ENCODE peak calls at places on chromosomes 4 and X, in six cellular contexts. Z is NB4; C is M059J; T is posterior cingulate gyrus; H is activated T-helper 1 cell treated with anti-CD3 and anti-CD28 coated beads, Interleukin-2, amount 50 U/mL, for 16 hours; G is GM04503. L is an unnamed sample.

GRCh38 chrX:140274761-140275525 is 229.9 kb downstream of the SOX3 start:
- DNase-seq in Z (no peak), C (peak), T (no peak), H (no peak), G (peak), L (no peak)

GRCh38 chr4:89283226-89283974 is 24.2 kb downstream of the GPRIN3 start:
- DNase-seq in Z (no peak), C (peak), T (no peak), H (no peak), G (no peak), L (no peak)

GRCh38 chrX:13607356-13607995 is 38.1 kb downstream of the EGFL6 start:
- DNase-seq in Z (no peak), C (no peak), T (no peak), H (no peak), G (no peak), L (no peak)

GRCh38 chr4:88244821-88245579 is 39.4 kb downstream of the PPM1K start:
- DNase-seq in Z (no peak), C (peak), T (no peak), H (no peak), G (no peak), L (no peak)

GRCh38 chr4:158630893-158631292 is 40.8 kb downstream of the C4orf46 start:
- DNase-seq in Z (no peak), C (peak), T (no peak), H (no peak), G (no peak), L (no peak)

GRCh38 chr4:7828011-7828720 is 111.5 kb downstream of the AFAP1 start:
- DNase-seq in Z (peak), C (peak), T (peak), H (peak), G (peak), L (peak)

GRCh38 chr4:119286377-119287002 is 35.4 kb downstream of the FABP2 start:
- DNase-seq in Z (peak), C (peak), T (no peak), H (no peak), G (peak), L (no peak)

GRCh38 chr4:75990129-75990528 is 616 bp downstream of the SDAD1 start:
- DNase-seq in Z (no peak), C (peak), T (no peak), H (no peak), G (no peak), L (no peak)

GRCh38 chr4:157052429-157053040 is 23.4 kb upstream of the GLRB start:
- DNase-seq in Z (no peak), C (peak), T (no peak), H (no peak), G (no peak), L (no peak)

GRCh38 chrX:149962859-149963757 is 24.8 kb upstream of the EOLA2 start:
- DNase-seq in Z (peak), C (peak), T (peak), H (no peak), G (no peak), L (peak)

GRCh38 chrX:41026326-41027136 is 58.7 kb upstream of the USP9X start:
- DNase-seq in Z (no peak), C (no peak), T (no peak), H (no peak), G (no peak), L (no peak)

GRCh38 chr4:128379860-128380259 is 92.2 kb upstream of the PGRMC2 start:
- DNase-seq in Z (peak), C (peak), T (no peak), H (no peak), G (no peak), L (peak)

GRCh38 chr4:145907827-145908226 is 30.8 kb downstream of the ZNF827 start:
- DNase-seq in Z (no peak), C (no peak), T (no peak), H (no peak), G (no peak), L (no peak)

GRCh38 chrX:153649915-153650782 is 3.1 kb downstream of the DUSP9 start:
- DNase-seq in Z (no peak), C (no peak), T (no peak), H (no peak), G (no peak), L (no peak)

GRCh38 chr4:135050086-135050717 is 848.6 kb upstream of the PABPC4L start:
- DNase-seq in Z (no peak), C (peak), T (no peak), H (no peak), G (no peak), L (no peak)

GRCh38 chr4:65737672-65738071 is 67.4 kb upstream of the EPHA5 start:
- DNase-seq in Z (no peak), C (no peak), T (no peak), H (no peak), G (no peak), L (no peak)

GRCh38 chr4:184416913-184417734 is 57.2 kb downstream of the IRF2 start:
- DNase-seq in Z (peak), C (peak), T (no peak), H (no peak), G (no peak), L (no peak)

GRCh38 chr4:52588097-52588496 is 71.0 kb downstream of the USP46 start:
- DNase-seq in Z (peak), C (peak), T (peak), H (no peak), G (no peak), L (no peak)

GRCh38 chrX:84469226-84469625 is 33.0 kb downstream of the HDX start:
- DNase-seq in Z (peak), C (peak), T (no peak), H (no peak), G (no peak), L (no peak)

GRCh38 chrX:44903107-44903506 is 30.1 kb downstream of the KDM6A start:
- DNase-seq in Z (peak), C (peak), T (no peak), H (no peak), G (peak), L (no peak)

GRCh38 chr4:44869985-44870384 is 143.6 kb upstream of the GNPDA2 start:
- DNase-seq in Z (no peak), C (no peak), T (no peak), H (no peak), G (no peak), L (no peak)

GRCh38 chrX:80423744-80424143 is 3.5 kb downstream of the TENT5D start:
- DNase-seq in Z (no peak), C (no peak), T (no peak), H (no peak), G (no peak), L (no peak)

GRCh38 chrX:100829730-100830129 is 9.5 kb downstream of the CSTF2 start:
- DNase-seq in Z (peak), C (peak), T (no peak), H (no peak), G (no peak), L (peak)